ENCODE peak calls at places on chromosomes 4 and X, in ten cellular contexts. C, T, L, I, P, K, U, V, F and W are unnamed samples.

GRCh38 chr4:78693777-78694456 is 82.2 kb upstream of the BMP2K start:
- DNase-seq in C (no peak), T (no peak), L (peak; percentile 43), I (no peak), P (no peak), K (no peak), U (no peak), V (no peak), F (no peak), W (peak; percentile 67)

GRCh38 chr4:104494822-104495559 is at the start of gene CXXC4:
- DNase-seq in C (no peak), T (peak; percentile 44), L (peak; percentile 27), I (no peak), P (peak; percentile 69), K (no peak), U (no peak), V (peak; percentile 10), F (peak; percentile 0), W (peak; percentile 61)

GRCh38 chr4:185127021-185127925 is 15.8 kb upstream of the SLC25A4 start:
- DNase-seq in C (no peak), T (peak; percentile 8), L (no peak), I (no peak), P (peak; percentile 53), K (no peak), U (no peak), V (no peak), F (no peak), W (no peak)

GRCh38 chrX:119734897-119735339 is 23.5 kb upstream of the SOWAHD start:
- DNase-seq in C (no peak), T (no peak), L (no peak), I (peak; percentile 18), P (peak; percentile 75), K (no peak), U (no peak), V (no peak), F (no peak), W (no peak)

GRCh38 chrX:25015486-25016360 is at the start of gene ARX:
- DNase-seq in C (no peak), T (peak; percentile 67), L (peak; percentile 43), I (no peak), P (no peak), K (peak; percentile 20), U (no peak), V (peak; percentile 43), F (no peak), W (peak; percentile 50)

GRCh38 chr4:147586032-147586431 is 31.2 kb upstream of the TMEM184C start:
- DNase-seq in C (no peak), T (no peak), L (no peak), I (no peak), P (no peak), K (no peak), U (no peak), V (no peak), F (no peak), W (peak; percentile 18)

GRCh38 chrX:47683171-47684145 is 24.5 kb upstream of the UXT start:
- DNase-seq in C (no peak), T (no peak), L (no peak), I (no peak), P (no peak), K (no peak), U (no peak), V (no peak), F (no peak), W (no peak)

GRCh38 chrX:39752820-39753219 is 344.9 kb downstream of the BCOR start:
- DNase-seq in C (no peak), T (peak; percentile 58), L (peak; percentile 45), I (peak; percentile 6), P (no peak), K (no peak), U (no peak), V (no peak), F (no peak), W (peak; percentile 31)

GRCh38 chrX:49041683-49042529 is 1.3 kb downstream of the TFE3 start:
- DNase-seq in C (no peak), T (peak; percentile 82), L (peak; percentile 59), I (no peak), P (no peak), K (no peak), U (no peak), V (no peak), F (peak; percentile 43), W (peak; percentile 77)

GRCh38 chr4:185847352-185848078 is 35.5 kb upstream of the SORBS2 start:
- DNase-seq in C (no peak), T (peak; percentile 72), L (peak; percentile 74), I (no peak), P (no peak), K (peak; percentile 57), U (no peak), V (peak; percentile 36), F (peak; percentile 85), W (peak; percentile 78)

GRCh38 chr4:15914291-15914690 is 24.2 kb downstream of the FGFBP1 start:
- DNase-seq in C (no peak), T (peak; percentile 65), L (no peak), I (no peak), P (no peak), K (no peak), U (no peak), V (no peak), F (peak; percentile 8), W (peak; percentile 60)

GRCh38 chr4:18847276-18847890 is 825.8 kb upstream of the LCORL start:
- DNase-seq in C (no peak), T (no peak), L (no peak), I (no peak), P (no peak), K (no peak), U (no peak), V (no peak), F (peak; percentile 28), W (no peak)

GRCh38 chr4:2829933-2830451 is 13.7 kb upstream of the ADD1 start:
- DNase-seq in C (no peak), T (no peak), L (no peak), I (no peak), P (peak; percentile 37), K (no peak), U (no peak), V (no peak), F (no peak), W (peak; percentile 42)

GRCh38 chr4:79852305-79852730 is 220.7 kb downstream of the ANTXR2 start:
- DNase-seq in C (no peak), T (no peak), L (peak; percentile 93), I (no peak), P (peak; percentile 26), K (peak; percentile 44), U (no peak), V (peak; percentile 10), F (no peak), W (peak; percentile 67)

GRCh38 chr4:19686456-19686855 is 565.2 kb upstream of the SLIT2 start:
- DNase-seq in C (no peak), T (no peak), L (no peak), I (no peak), P (no peak), K (no peak), U (no peak), V (no peak), F (no peak), W (no peak)